ENCODE peak calls at places on chromosomes 4 and X, in five cellular contexts. V is endothelial cell of umbilical vein, T is vagina, O is heart left ventricle, F is heart right ventricle. G is an unnamed sample. For H3K4me1, the result is how much of the 10 kb centered on the place peaks cover.

GRCh38 chr4:130110189-130110588 is 1014.2 kb downstream of the C4orf33 start:
- DNase-seq in V (no peak), T (no peak), O (no peak), F (no peak), G (no peak)

GRCh38 chr4:85762204-85762884 is 287.4 kb downstream of the ARHGAP24 start:
- DNase-seq in V (peak), T (no peak), O (no peak), F (no peak), G (no peak)

GRCh38 chrX:30875957-30876356 is 13.1 kb downstream of the TAB3 start:
- DNase-seq in V (peak), T (no peak), O (no peak), F (no peak), G (no peak)

GRCh38 chr4:139734201-139734874 is 68.7 kb downstream of the MGST2 start:
- DNase-seq in V (no peak), T (no peak), O (no peak), F (no peak), G (no peak)

GRCh38 chr4:33193109-33193508 is 2472.9 kb downstream of the PCDH7 start:
- DNase-seq in V (no peak), T (no peak), O (no peak), F (no peak), G (no peak)

GRCh38 chr4:153933851-153934688 is 145.2 kb upstream of the SFRP2 start:
- DNase-seq in V (no peak), T (peak), O (no peak), F (no peak), G (no peak)

GRCh38 chr4:48603366-48604003 is 113.4 kb downstream of the ZAR1 start:
- DNase-seq in V (no peak), T (no peak), O (no peak), F (no peak), G (no peak)

GRCh38 chr4:112083587-112084347 is 61.5 kb upstream of the FAM241A start:
- DNase-seq in V (peak), T (no peak), O (no peak), F (no peak), G (no peak)

GRCh38 chrX:52353838-52354237 is 15.0 kb upstream of the XAGE2 start:
- DNase-seq in V (no peak), T (no peak), O (no peak), F (no peak), G (no peak)

GRCh38 chr4:48944659-48945290 is 38.2 kb upstream of the OCIAD2 start:
- DNase-seq in V (no peak), T (no peak), O (no peak), F (no peak), G (no peak)

GRCh38 chr4:139126898-139127297 is 50.1 kb downstream of the ELF2 start:
- DNase-seq in V (no peak), T (no peak), O (no peak), F (no peak), G (no peak)

GRCh38 chr4:123229326-123229725 is 167.3 kb upstream of the SPRY1 start:
- DNase-seq in V (no peak), T (no peak), O (no peak), F (no peak), G (no peak)

GRCh38 chr4:143397335-143397734 is 60.7 kb downstream of the GAB1 start:
- DNase-seq in V (peak), T (no peak), O (no peak), F (no peak), G (no peak)

GRCh38 chr4:175504316-175504715 is 307.7 kb downstream of the GPM6A start:
- DNase-seq in V (no peak), T (no peak), O (no peak), F (no peak), G (no peak)

GRCh38 chr4:151407466-151408379 is 1.3 kb upstream of the FHIP1A start:
- DNase-seq in V (no peak), T (no peak), O (peak), F (peak), G (peak)

GRCh38 chr4:119038465-119038864 is 97.2 kb upstream of the MYOZ2 start:
- DNase-seq in V (peak), T (no peak), O (no peak), F (no peak), G (no peak)

GRCh38 chr4:119039779-119040178 is 95.9 kb upstream of the MYOZ2 start:
- DNase-seq in V (no peak), T (no peak), O (no peak), F (no peak), G (no peak)

GRCh38 chr4:119037709-119038463 is 97.7 kb upstream of the MYOZ2 start:
- DNase-seq in V (no peak), T (no peak), O (no peak), F (no peak), G (no peak)

GRCh38 chr4:119040261-119040660 is 95.4 kb upstream of the MYOZ2 start:
- DNase-seq in V (no peak), T (no peak), O (no peak), F (no peak), G (no peak)

GRCh38 chr4:119039160-119039559 is 96.5 kb upstream of the MYOZ2 start:
- DNase-seq in V (no peak), T (no peak), O (no peak), F (no peak), G (no peak)
- H3K4me1 ChIP-seq in V (under half), T (under half), O (half or more), F (half or more), G (under half)

GRCh38 chr4:184344435-184344834 is 126.8 kb upstream of the ENPP6 start:
- DNase-seq in V (no peak), T (no peak), O (no peak), F (no peak), G (no peak)
- H3K4me1 ChIP-seq in V (under half), T (under half), O (half or more), F (half or more), G (under half)

GRCh38 chrX:40102393-40103381 is 4.9 kb upstream of the BCOR start:
- DNase-seq in V (no peak), T (no peak), O (no peak), F (no peak), G (peak)

GRCh38 chrX:40105791-40106676 is 8.3 kb upstream of the BCOR start:
- DNase-seq in V (peak), T (no peak), O (peak), F (peak), G (peak)

GRCh38 chrX:40105016-40105790 is 7.4 kb upstream of the BCOR start:
- DNase-seq in V (peak), T (no peak), O (peak), F (peak), G (peak)

GRCh38 chrX:40103565-40104323 is 6.0 kb upstream of the BCOR start:
- DNase-seq in V (no peak), T (no peak), O (no peak), F (no peak), G (no peak)

GRCh38 chrX:40104649-40105015 is 6.9 kb upstream of the BCOR start:
- DNase-seq in V (peak), T (no peak), O (peak), F (peak), G (peak)
- H3K4me1 ChIP-seq in V (under half), T (under half), O (under half), F (under half), G (under half)

GRCh38 chrX:68697036-68697435 is 49.6 kb downstream of the STARD8 start:
- DNase-seq in V (peak), T (no peak), O (no peak), F (no peak), G (no peak)
- H3K4me1 ChIP-seq in V (half or more), T (under half), O (half or more), F (half or more), G (under half)

DNA sequence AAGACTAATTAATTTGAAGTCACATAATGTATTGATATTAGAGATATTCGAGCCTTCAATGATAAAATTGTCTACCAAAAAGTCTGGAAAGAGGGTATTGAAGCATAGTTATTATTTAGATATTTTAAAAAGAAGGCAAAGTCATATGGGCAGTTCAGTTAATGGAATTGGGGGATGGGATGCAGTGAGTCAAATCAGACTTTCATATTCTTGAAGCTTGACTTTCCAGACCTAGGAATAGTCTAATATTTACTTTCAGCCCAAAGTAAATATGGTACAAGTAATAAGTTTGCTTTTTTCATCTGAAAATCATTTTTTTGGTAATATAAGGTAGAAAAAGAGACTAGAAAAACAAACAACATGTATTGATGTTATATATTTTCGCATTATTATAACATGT is 2017.8 kb downstream of the C4orf33 start:
- DNase-seq in V (no peak), T (no peak), O (no peak), F (no peak), G (no peak)
- H3K4me1 ChIP-seq in V (under half), T (under half), O (under half), F (under half), G (under half)

G was measured in kidney.